ENCODE peak calls at places on chromosomes 2 and 18, in four cellular contexts. W is A549, D is H1, G is K562. X is an unnamed sample.

GRCh38 chr18:79849328-79850207 is 51.8 kb downstream of the KCNG2 start:
- DNase-seq in G (no peak), W (no peak), D (no peak), X (no peak)

GRCh38 chr2:199484927-199485326 is 27.2 kb upstream of the SATB2 start:
- DNase-seq in W (peak), G (no peak), D (no peak), X (no peak)

GRCh38 chr2:224570328-224570993 is 14.7 kb downstream of the CUL3 start:
- DNase-seq in W (no peak), G (no peak), D (no peak), X (no peak)

GRCh38 chr18:70289351-70290330 is 796 bp downstream of the SOCS6 start:
- DNase-seq in G (peak), W (no peak), D (no peak), X (no peak)

GRCh38 chr2:79935771-79936657 is 368.5 kb downstream of the LRRTM1 start:
- DNase-seq in W (peak), G (peak), D (peak), X (peak)

GRCh38 chr2:27857417-27858172 is 32.6 kb downstream of the RBKS start:
- DNase-seq in D (no peak), W (no peak), G (no peak), X (no peak)

GRCh38 chr2:159290289-159290907 is 3.9 kb upstream of the WDSUB1 start:
- DNase-seq in G (no peak), W (peak), D (no peak), X (peak)

GRCh38 chr2:152500777-152501176 is 165.8 kb downstream of the FMNL2 start:
- DNase-seq in G (no peak), W (no peak), D (no peak), X (no peak)

GRCh38 chr2:225073198-225073597 is 30.9 kb upstream of the DOCK10 start:
- DNase-seq in G (no peak), W (no peak), D (no peak), X (no peak)

GRCh38 chr2:40400336-40400953 is 51.4 kb downstream of the SLC8A1 start:
- DNase-seq in G (no peak), W (no peak), D (no peak), X (no peak)

GRCh38 chr2:39919511-39920317 is 140.7 kb upstream of the THUMPD2 start:
- DNase-seq in D (no peak), G (no peak), W (no peak), X (no peak)

GRCh38 chr2:148042219-148042618 is 21.3 kb downstream of the MBD5 start:
- DNase-seq in D (no peak), W (no peak), G (no peak), X (no peak)

GRCh38 chr2:42569116-42569711 is 782 bp downstream of the MTA3 start:
- DNase-seq in W (peak), D (no peak), G (peak), X (peak)

GRCh38 chr2:201444676-201445441 is 6.4 kb downstream of the TRAK2 start:
- DNase-seq in G (no peak), D (no peak), W (no peak), X (no peak)

GRCh38 chr18:31950620-31951019 is 7.7 kb upstream of the TRAPPC8 start:
- DNase-seq in W (no peak), D (no peak), G (no peak), X (no peak)

GRCh38 chr18:55778731-55779460 is 190.9 kb upstream of the TCF4 start:
- DNase-seq in W (no peak), D (no peak), G (no peak), X (no peak)

GRCh38 chr2:72886505-72887031 is 640 bp upstream of the SPR start:
- DNase-seq in W (no peak), D (no peak), G (no peak), X (no peak)

GRCh38 chr2:8575810-8576423 is 105.9 kb upstream of the ID2 start:
- DNase-seq in W (no peak), D (no peak), G (no peak), X (no peak)

GRCh38 chr2:122451040-122451439 is 695.6 kb downstream of the TSN start:
- DNase-seq in W (peak), G (peak), D (no peak), X (peak)

GRCh38 chr2:181106789-181107418 is 126.5 kb downstream of the UBE2E3 start:
- DNase-seq in D (no peak), G (no peak), W (peak), X (no peak)

GRCh38 chr18:59547691-59548182 is 149.5 kb downstream of the CCBE1 start:
- DNase-seq in D (no peak), W (no peak), G (peak), X (no peak)

GRCh38 chr2:44291281-44292248 is 16.3 kb downstream of the SLC3A1 start:
- DNase-seq in W (peak), G (peak), D (no peak), X (peak)

GRCh38 chr2:230327418-230328154 is 593 bp downstream of the SP140L start:
- DNase-seq in W (no peak), D (no peak), G (no peak), X (no peak)

GRCh38 chr2:120472891-120473309 is 127.0 kb downstream of the INHBB start:
- DNase-seq in D (no peak), G (no peak), W (no peak), X (no peak)

GRCh38 chr2:239506961-239507360 is 106.1 kb upstream of the HDAC4 start:
- DNase-seq in W (no peak), D (no peak), G (no peak), X (no peak)

GRCh38 chr2:195038158-195038557 is 618.9 kb upstream of the SLC39A10 start:
- DNase-seq in W (no peak), G (no peak), D (no peak), X (no peak)

GRCh38 chr2:228841877-228842276 is 429.2 kb downstream of the PID1 start:
- DNase-seq in D (no peak), W (no peak), G (no peak), X (no peak)

GRCh38 chr2:161946489-161947107 is 127.4 kb downstream of the DPP4 start:
- DNase-seq in W (peak), G (no peak), D (no peak), X (peak)

GRCh38 chr2:206095925-206096324 is 10.0 kb upstream of the INO80D start:
- DNase-seq in W (no peak), G (no peak), D (no peak), X (no peak)

GRCh38 chr18:79872423-79872822 is 74.7 kb downstream of the KCNG2 start:
- DNase-seq in G (no peak), W (no peak), D (no peak), X (no peak)

GRCh38 chr2:24856791-24857211 is 63.2 kb downstream of the ADCY3 start:
- DNase-seq in D (no peak), G (no peak), W (no peak), X (no peak)

GRCh38 chr2:207133862-207134519 is 31.8 kb downstream of the KLF7 start:
- DNase-seq in G (no peak), D (no peak), W (peak), X (no peak)

GRCh38 chr2:218879881-218880748 is 537 bp upstream of the WNT10A start:
- DNase-seq in W (no peak), G (peak), D (no peak), X (no peak)

GRCh38 chr2:176098366-176099158 is 1.0 kb upstream of the HOXD12 start:
- DNase-seq in G (no peak), D (no peak), W (no peak), X (no peak)

GRCh38 chr2:191601060-191601459 is 76.9 kb upstream of the NABP1 start:
- DNase-seq in W (no peak), D (no peak), G (no peak), X (peak)

GRCh38 chr2:41145066-41145465 is 693.2 kb upstream of the SLC8A1 start:
- DNase-seq in W (no peak), D (no peak), G (no peak), X (no peak)

GRCh38 chr2:28952806-28953190 is 28.3 kb upstream of the TOGARAM2 start:
- DNase-seq in G (no peak), W (peak), D (no peak), X (no peak)

GRCh38 chr2:25879133-25879730 is 945 bp upstream of the ASXL2 start:
- DNase-seq in W (peak), D (no peak), G (no peak), X (peak)

GRCh38 chr2:189440947-189441708 is at the start of gene WDR75:
- DNase-seq in D (peak), W (peak), G (peak), X (peak)

GRCh38 chr2:189446780-189447179 is 5.5 kb downstream of the WDR75 start:
- DNase-seq in G (no peak), D (no peak), W (no peak), X (no peak)

GRCh38 chr2:189441709-189442074 is 418 bp downstream of the WDR75 start:
- DNase-seq in W (no peak), D (no peak), G (no peak), X (no peak)

GRCh38 chr2:189442468-189442867 is 1.2 kb downstream of the WDR75 start:
- DNase-seq in W (no peak), G (no peak), D (no peak), X (no peak)

DNA sequence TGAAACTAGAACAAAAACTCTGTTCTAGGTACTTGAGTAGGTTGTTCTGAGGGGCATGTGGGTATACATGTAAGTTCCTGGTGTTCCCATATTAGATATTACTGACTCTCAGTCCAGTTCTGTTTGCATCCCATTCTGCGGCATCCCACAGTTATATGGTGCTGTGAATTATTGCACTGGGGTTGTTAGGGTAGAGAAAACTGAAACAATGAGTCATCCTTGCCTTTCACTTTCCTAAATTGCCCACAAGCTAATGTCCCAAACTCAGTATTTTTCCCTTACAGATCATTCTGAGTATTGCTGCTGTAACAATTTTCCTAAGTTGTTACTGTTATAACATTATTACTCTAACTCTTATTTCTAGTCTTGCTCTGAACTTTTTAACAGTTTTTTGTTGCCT is 3.0 kb downstream of the WDR75 start:
- DNase-seq in G (no peak), W (no peak), D (no peak), X (no peak)
- TF ChIP-seq CEBPB in G (no peak), W (no peak), D (no peak), X (no peak)

GRCh38 chr2:37156071-37156856 is 516 bp downstream of the EIF2AK2 start:
- DNase-seq in W (peak), D (no peak), G (peak), X (peak)
- TF ChIP-seq RNF2 in W (no peak), D (no peak), G (no peak), X (no peak)

DNA sequence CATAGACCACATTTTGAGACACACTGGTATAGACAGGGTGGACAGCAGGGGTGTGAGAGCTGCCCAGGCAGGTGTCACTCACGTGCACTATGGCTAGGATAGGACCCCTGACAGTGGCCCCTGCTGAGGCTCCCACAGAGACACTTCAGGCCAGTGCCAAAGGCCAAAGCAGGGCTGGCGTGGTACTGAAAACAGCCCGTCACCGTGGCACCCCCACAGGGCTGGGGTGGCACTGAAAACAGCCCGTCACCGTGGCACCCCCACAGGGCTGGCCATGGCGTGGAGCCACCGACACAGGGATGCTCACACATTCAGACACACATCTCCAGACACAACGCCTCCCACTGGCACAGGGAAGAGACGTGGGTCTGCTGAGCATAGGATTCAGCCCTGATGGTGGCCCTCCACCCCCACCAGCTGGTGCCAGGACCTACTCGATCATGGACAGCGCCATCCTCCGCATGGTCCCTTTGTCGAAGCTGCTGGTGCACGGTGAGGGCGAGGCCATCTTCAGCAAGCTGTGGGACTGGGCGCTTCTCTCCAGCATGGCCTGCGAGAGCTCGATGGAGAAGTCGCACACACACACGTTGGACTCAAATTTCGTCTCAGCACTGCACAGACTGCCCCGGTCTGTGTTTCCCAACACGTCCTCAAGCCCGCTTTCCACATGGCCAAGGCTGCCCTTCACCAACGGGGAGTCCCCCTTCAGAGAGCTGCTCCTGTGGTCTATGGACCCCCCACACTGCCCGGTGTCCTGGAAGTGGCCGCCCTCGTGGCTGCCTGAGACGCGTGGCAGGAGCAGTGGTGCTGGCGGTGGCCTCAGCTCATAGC is 34.1 kb downstream of the ANKMY1 start:
- DNase-seq in W (no peak), G (no peak), D (no peak), X (no peak)
- TF ChIP-seq CEBPB in W (no peak), G (no peak), D (no peak), X (no peak)

DNA sequence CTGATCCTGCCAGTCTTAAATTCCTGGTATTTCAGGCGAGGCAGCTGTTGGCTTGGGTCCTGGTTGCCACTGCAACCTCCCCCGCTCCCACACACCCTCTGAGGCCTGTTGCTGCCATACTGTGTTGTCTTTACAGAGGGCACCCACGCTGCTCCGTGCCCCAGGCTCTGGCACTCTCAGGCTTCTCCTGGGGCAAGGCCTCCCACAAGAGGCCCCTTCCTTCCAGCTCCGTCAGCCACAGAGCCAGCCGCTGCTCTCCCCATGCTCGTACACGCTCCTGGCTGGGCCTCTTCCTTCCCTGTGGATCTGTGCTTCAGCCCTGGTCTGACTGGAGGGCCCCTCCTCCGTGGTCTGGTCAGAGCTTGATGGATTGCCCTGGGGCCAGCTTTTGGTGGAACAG is 8.6 kb downstream of the CABLES1 start:
- DNase-seq in D (no peak), G (no peak), W (no peak), X (no peak)
- TF ChIP-seq RNF2 in D (no peak), G (no peak), W (no peak), X (no peak)

DNA sequence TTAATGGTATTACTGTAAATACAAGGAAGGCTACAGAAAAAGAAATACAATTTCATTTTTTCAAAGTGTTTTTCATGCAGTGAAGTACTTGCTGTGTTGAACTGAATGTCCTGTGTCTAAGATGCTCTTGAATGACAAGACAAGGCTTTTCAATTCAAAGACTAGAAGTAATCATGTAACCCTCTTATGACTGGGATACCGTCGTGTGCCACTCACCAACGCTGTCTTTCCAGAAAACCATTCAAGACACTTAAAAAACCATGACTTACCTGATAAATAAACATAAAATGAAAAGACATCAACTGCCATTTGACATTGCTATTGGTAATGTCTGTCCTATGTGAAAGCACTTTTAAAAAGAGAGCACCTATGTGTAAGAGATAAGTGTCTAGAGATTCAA is 183.1 kb upstream of the DPP10 start:
- DNase-seq in G (no peak), W (no peak), D (no peak), X (no peak)
- TF ChIP-seq CEBPB in G (no peak), W (no peak), D (no peak), X (no peak)

DNA sequence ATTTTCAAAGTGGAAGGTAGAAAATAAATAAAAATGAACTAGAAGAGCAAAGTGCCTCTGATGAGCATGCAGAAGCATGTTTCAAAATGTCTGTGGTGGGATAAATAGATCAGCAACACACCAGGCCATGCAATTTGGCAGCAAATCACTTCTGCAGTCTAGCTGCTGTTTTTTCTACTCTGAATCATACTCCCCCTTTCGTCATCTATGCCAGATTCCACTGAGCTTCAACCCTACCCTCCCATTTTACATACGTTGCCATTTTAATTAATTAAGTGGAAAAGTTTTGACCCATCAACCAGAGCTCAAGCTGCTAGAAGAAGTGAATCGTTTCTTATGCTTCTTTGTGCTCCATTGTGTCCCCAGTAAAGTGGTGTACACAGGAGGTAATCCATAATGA is 79.3 kb downstream of the NRXN1 start:
- DNase-seq in G (no peak), D (no peak), W (no peak), X (no peak)
- TF ChIP-seq RNF2 in G (no peak), D (no peak), W (no peak), X (no peak)

GRCh38 chr2:172864182-172864581 is 128.5 kb downstream of the RAPGEF4 start:
- DNase-seq in W (peak), G (peak), D (peak), X (peak)
- TF ChIP-seq CEBPB in W (no peak), G (no peak), D (no peak), X (no peak)

DNA sequence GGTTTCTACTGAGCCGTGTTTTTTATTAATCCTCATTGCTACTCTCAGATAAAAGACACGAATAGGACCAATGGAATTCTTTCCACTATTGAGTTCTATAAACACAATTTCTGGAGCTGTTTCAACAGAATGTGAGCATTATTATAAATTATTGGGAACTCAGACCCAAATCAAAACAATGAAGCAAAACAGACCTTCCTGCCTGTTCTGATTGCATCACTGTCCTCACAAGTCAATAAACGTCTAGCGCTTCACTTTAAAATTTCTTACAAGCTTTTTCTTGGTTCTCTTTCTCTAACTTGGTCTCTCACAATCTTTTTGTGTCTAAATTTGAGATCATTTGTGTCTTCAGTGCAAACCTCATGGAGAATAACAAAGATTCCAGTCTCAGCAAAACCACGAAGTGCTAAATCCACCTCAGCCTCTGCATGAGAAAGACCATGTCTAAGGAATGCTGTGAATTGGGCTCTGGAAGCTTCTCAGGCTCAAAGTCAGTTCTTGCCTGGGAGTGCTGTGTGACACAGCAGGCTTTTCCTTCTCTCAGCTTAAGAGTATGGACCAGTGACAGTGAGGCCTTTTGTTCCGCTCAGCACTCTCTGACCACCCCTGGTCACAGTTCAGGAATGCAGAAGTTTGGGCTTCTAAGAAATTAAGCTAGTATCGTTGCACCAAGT is 22.8 kb downstream of the ARHGAP28 start:
- DNase-seq in D (peak), W (no peak), G (no peak), X (no peak)
- TF ChIP-seq RNF2 in D (no peak), W (no peak), G (no peak), X (no peak)

X was measured in HepG2.